ENCODE peak calls at places on chromosomes 2 and 18, in eight cellular contexts. E is GM20000, V is A549, Q is T-cell, U is right cardiac atrium, K is NCI-H345, F is hippocampal formation, Y is M059J. D is an unnamed sample.

GRCh38 chr2:76678358-76679024 is 843.7 kb downstream of the LRRTM4 start:
- DNase-seq in E (no peak), V (no peak), Q (no peak), U (no peak), K (no peak), F (no peak), Y (no peak), D (no peak)

GRCh38 chr2:240501531-240501991 is 56.2 kb downstream of the ANKMY1 start:
- DNase-seq in E (no peak), V (no peak), Q (no peak), U (no peak), K (no peak), F (no peak), Y (no peak), D (no peak)

GRCh38 chr2:101360229-101360628 is 27.1 kb downstream of the CREG2 start:
- DNase-seq in E (no peak), V (peak; percentile 14), Q (no peak), U (no peak), K (no peak), F (no peak), Y (peak; percentile 91), D (no peak)

GRCh38 chr2:43022896-43023295 is 203.5 kb downstream of the ZFP36L2 start:
- DNase-seq in E (no peak), V (no peak), Q (no peak), U (no peak), K (no peak), F (no peak), Y (no peak), D (no peak)

GRCh38 chr2:232438951-232439757 is 16.8 kb upstream of the ALPI start:
- DNase-seq in E (no peak), V (peak; percentile 44), Q (no peak), U (peak; percentile 60), K (peak; percentile 19), F (no peak), Y (no peak), D (no peak)

GRCh38 chr2:137969876-137970275 is 5.6 kb downstream of the HNMT start:
- DNase-seq in E (no peak), V (no peak), Q (no peak), U (no peak), K (no peak), F (no peak), Y (no peak), D (no peak)

GRCh38 chr2:47310801-47311560 is 92.0 kb upstream of the MSH2 start:
- DNase-seq in E (no peak), V (peak; percentile 54), Q (no peak), U (peak; percentile 69), K (peak; percentile 48), F (peak; percentile 93), Y (no peak), D (peak; percentile 94)

GRCh38 chr18:677951-678363 is 20.5 kb downstream of the TYMS start:
- DNase-seq in E (no peak), V (no peak), Q (no peak), U (no peak), K (no peak), F (peak; percentile 23), Y (peak; percentile 60), D (no peak)

GRCh38 chr2:42089340-42089925 is 41.6 kb downstream of the PKDCC start:
- DNase-seq in E (peak; percentile 71), V (peak; percentile 78), Q (peak; percentile 39), U (peak; percentile 89), K (peak; percentile 34), F (no peak), Y (peak; percentile 33), D (no peak)

GRCh38 chr2:127277028-127277427 is 16.9 kb downstream of the ERCC3 start:
- DNase-seq in E (peak; percentile 38), V (no peak), Q (no peak), U (no peak), K (no peak), F (no peak), Y (no peak), D (no peak)

GRCh38 chr2:40036241-40036640 is 257.2 kb upstream of the THUMPD2 start:
- DNase-seq in E (no peak), V (no peak), Q (no peak), U (no peak), K (no peak), F (no peak), Y (no peak), D (no peak)

GRCh38 chr2:128720440-128721022 is 401.9 kb upstream of the HS6ST1 start:
- DNase-seq in E (no peak), V (no peak), Q (no peak), U (no peak), K (no peak), F (no peak), Y (no peak), D (no peak)

GRCh38 chr2:223815186-223815883 is 22.0 kb downstream of the AP1S3 start:
- DNase-seq in E (no peak), V (peak; percentile 74), Q (no peak), U (no peak), K (peak; percentile 17), F (no peak), Y (peak; percentile 98), D (no peak)

GRCh38 chr2:6186332-6187100 is 494.3 kb downstream of the SOX11 start:
- DNase-seq in E (no peak), V (peak; percentile 88), Q (no peak), U (no peak), K (no peak), F (no peak), Y (no peak), D (no peak)

GRCh38 chr2:223837290-223838061 is at the start of gene AP1S3:
- DNase-seq in E (peak; percentile 93), V (peak; percentile 80), Q (peak; percentile 58), U (peak; percentile 81), K (peak; percentile 87), F (no peak), Y (peak; percentile 56), D (peak; percentile 8)